ENCODE peak calls at places on chromosomes 1 and 21, in seven cellular contexts. U, X, C, K, P, D and R are unnamed samples.

GRCh38 chr1:175195281-175195680 is 2.7 kb upstream of the KIAA0040 start:
- DNase-seq in U (no peak), X (no peak), C (no peak), K (no peak), P (no peak), D (no peak), R (no peak)

GRCh38 chr1:84944767-84945486 is 51.9 kb upstream of the LPAR3 start:
- DNase-seq in U (no peak), X (peak), C (peak), K (peak), P (peak), D (peak), R (no peak)

GRCh38 chr1:231612393-231613089 is 14.0 kb upstream of the DISC1 start:
- DNase-seq in U (no peak), X (no peak), C (no peak), K (no peak), P (no peak), D (no peak), R (no peak)

GRCh38 chr1:16181887-16182719 is 26.2 kb upstream of the EPHA2 start:
- DNase-seq in U (peak), X (peak), C (peak), K (peak), P (peak), D (peak), R (no peak)

GRCh38 chr1:77900687-77901293 is 12.4 kb downstream of the NEXN start:
- DNase-seq in U (no peak), X (no peak), C (peak), K (peak), P (no peak), D (peak), R (no peak)

GRCh38 chr1:225653463-225654276 is 747 bp upstream of the ENAH start:
- DNase-seq in U (peak), X (peak), C (peak), K (peak), P (no peak), D (peak), R (no peak)

GRCh38 chr1:24900985-24901781 is 28.9 kb downstream of the RUNX3 start:
- DNase-seq in U (peak), X (no peak), C (no peak), K (no peak), P (no peak), D (no peak), R (no peak)

GRCh38 chr1:56526571-56527174 is 52.7 kb downstream of the PLPP3 start:
- DNase-seq in U (no peak), X (no peak), C (no peak), K (no peak), P (no peak), D (no peak), R (no peak)

GRCh38 chr1:182170941-182171461 is 109.5 kb upstream of the ZNF648 start:
- DNase-seq in U (no peak), X (no peak), C (peak), K (no peak), P (no peak), D (no peak), R (no peak)

GRCh38 chr1:157894613-157895012 is 53.0 kb upstream of the CD5L start:
- DNase-seq in U (no peak), X (no peak), C (no peak), K (peak), P (no peak), D (no peak), R (no peak)

GRCh38 chr1:155859881-155860841 is 794 bp downstream of the SYT11 start:
- DNase-seq in U (peak), X (peak), C (peak), K (peak), P (peak), D (peak), R (no peak)

GRCh38 chr1:78619803-78620579 is at the start of gene IFI44L:
- DNase-seq in U (no peak), X (no peak), C (peak), K (peak), P (peak), D (peak), R (no peak)

GRCh38 chr1:234925440-234926251 is 203.0 kb downstream of the TOMM20 start:
- DNase-seq in U (no peak), X (no peak), C (peak), K (peak), P (peak), D (peak), R (no peak)

GRCh38 chr1:244628719-244629299 is 24.1 kb upstream of the DESI2 start:
- DNase-seq in U (no peak), X (no peak), C (peak), K (no peak), P (no peak), D (no peak), R (no peak)

GRCh38 chr1:109369167-109369746 is 28.5 kb downstream of the SORT1 start:
- DNase-seq in U (no peak), X (no peak), C (no peak), K (peak), P (no peak), D (no peak), R (no peak)

GRCh38 chr1:24074817-24075725 is 36.9 kb downstream of the MYOM3 start:
- DNase-seq in U (no peak), X (no peak), C (no peak), K (no peak), P (no peak), D (no peak), R (peak)

GRCh38 chr1:39990428-39990827 is 35.5 kb downstream of the MFSD2A start:
- DNase-seq in U (no peak), X (no peak), C (no peak), K (no peak), P (no peak), D (no peak), R (no peak)

GRCh38 chr1:55938376-55938850 is 641.0 kb downstream of the PLPP3 start:
- DNase-seq in U (no peak), X (no peak), C (no peak), K (no peak), P (no peak), D (no peak), R (no peak)

GRCh38 chr21:29360799-29361765 is 62.4 kb downstream of the BACH1 start:
- DNase-seq in U (no peak), X (peak), C (no peak), K (no peak), P (no peak), D (no peak), R (no peak)

GRCh38 chr21:16460936-16461335 is 731.2 kb downstream of the USP25 start:
- DNase-seq in U (no peak), X (no peak), C (no peak), K (no peak), P (no peak), D (no peak), R (no peak)
- TF ChIP-seq CTCF in U (no peak), X (no peak), C (no peak), K (peak), P (no peak), D (no peak), R (peak)

GRCh38 chr1:207001492-207002245 is 30.9 kb downstream of the C1orf116 start:
- DNase-seq in U (no peak), X (no peak), C (no peak), K (no peak), P (no peak), D (no peak), R (no peak)
- TF ChIP-seq CTCF in U (no peak), X (no peak), C (no peak), K (no peak), P (no peak), D (no peak), R (no peak)

GRCh38 chr1:65021792-65022191 is 55.4 kb upstream of the JAK1 start:
- DNase-seq in U (no peak), X (no peak), C (no peak), K (no peak), P (no peak), D (no peak), R (no peak)

GRCh38 chr1:65026235-65026634 is 59.9 kb upstream of the JAK1 start:
- DNase-seq in U (no peak), X (no peak), C (no peak), K (no peak), P (no peak), D (no peak), R (no peak)

GRCh38 chr1:65025794-65026193 is 59.4 kb upstream of the JAK1 start:
- DNase-seq in U (no peak), X (no peak), C (no peak), K (no peak), P (no peak), D (no peak), R (no peak)

GRCh38 chr1:65022264-65022663 is 55.9 kb upstream of the JAK1 start:
- DNase-seq in U (no peak), X (no peak), C (no peak), K (no peak), P (no peak), D (no peak), R (no peak)

DNA sequence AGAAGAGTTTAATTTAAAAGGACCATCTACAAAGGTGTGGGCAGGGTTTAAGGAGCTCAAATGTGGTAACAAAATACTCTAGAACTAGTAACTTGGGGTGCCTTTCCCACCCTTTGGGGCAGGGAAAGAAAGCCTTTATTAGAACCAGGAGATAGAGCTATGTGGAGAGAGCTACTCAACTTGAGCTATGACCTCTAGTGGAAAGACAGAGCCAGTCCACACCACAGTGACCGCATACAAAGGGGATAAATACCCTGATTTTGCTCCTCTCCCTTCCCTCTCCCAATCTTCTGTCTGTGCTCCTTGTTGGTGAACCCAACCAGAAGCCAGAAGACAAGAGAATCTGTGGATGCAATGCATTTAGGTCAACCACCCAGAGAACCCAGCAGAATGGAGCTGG is 54.4 kb upstream of the JAK1 start:
- DNase-seq in U (no peak), X (no peak), C (peak), K (peak), P (no peak), D (no peak), R (no peak)
- TF ChIP-seq CTCF in U (peak), X (no peak), C (peak), K (peak), P (peak), D (no peak), R (peak)

GRCh38 chr1:1573843-1574720 is 581 bp downstream of the SSU72 start:
- DNase-seq in U (peak), X (peak), C (peak), K (peak), P (no peak), D (peak), R (no peak)
- TF ChIP-seq CTCF in U (no peak), X (no peak), C (peak), K (peak), P (peak), D (peak), R (peak)

GRCh38 chr1:223645903-223646302 is 19.6 kb downstream of the CAPN8 start:
- DNase-seq in U (no peak), X (no peak), C (no peak), K (no peak), P (no peak), D (no peak), R (no peak)

GRCh38 chr1:223639333-223639749 is 26.2 kb downstream of the CAPN8 start:
- DNase-seq in U (no peak), X (no peak), C (no peak), K (no peak), P (no peak), D (no peak), R (no peak)

GRCh38 chr1:223641523-223642039 is 23.9 kb downstream of the CAPN8 start:
- DNase-seq in U (peak), X (peak), C (no peak), K (no peak), P (no peak), D (no peak), R (no peak)

GRCh38 chr1:223647249-223647648 is 18.3 kb downstream of the CAPN8 start:
- DNase-seq in U (no peak), X (no peak), C (no peak), K (no peak), P (no peak), D (no peak), R (no peak)

GRCh38 chr1:223642155-223642689 is 23.3 kb downstream of the CAPN8 start:
- DNase-seq in U (no peak), X (no peak), C (no peak), K (no peak), P (no peak), D (no peak), R (no peak)
- TF ChIP-seq CTCF in U (no peak), X (no peak), C (no peak), K (no peak), P (no peak), D (no peak), R (no peak)

GRCh38 chr21:34205811-34206635 is 132.6 kb downstream of the MRPS6 start:
- DNase-seq in U (no peak), X (no peak), C (no peak), K (no peak), P (no peak), D (no peak), R (no peak)

GRCh38 chr21:34202553-34203332 is 129.4 kb downstream of the MRPS6 start:
- DNase-seq in U (peak), X (no peak), C (peak), K (no peak), P (no peak), D (no peak), R (no peak)

GRCh38 chr21:34201441-34201838 is 128.1 kb downstream of the MRPS6 start:
- DNase-seq in U (no peak), X (no peak), C (no peak), K (no peak), P (no peak), D (no peak), R (no peak)

GRCh38 chr21:34204021-34204420 is 130.6 kb downstream of the MRPS6 start:
- DNase-seq in U (no peak), X (no peak), C (no peak), K (no peak), P (no peak), D (no peak), R (no peak)

GRCh38 chr21:34204481-34205439 is 131.4 kb downstream of the MRPS6 start:
- DNase-seq in U (no peak), X (no peak), C (no peak), K (no peak), P (no peak), D (no peak), R (no peak)
- TF ChIP-seq CTCF in U (no peak), X (no peak), C (no peak), K (no peak), P (no peak), D (no peak), R (no peak)

GRCh38 chr1:89085781-89086180 is 20.8 kb upstream of the GBP1 start:
- DNase-seq in U (no peak), X (no peak), C (no peak), K (peak), P (no peak), D (no peak), R (no peak)
- TF ChIP-seq CTCF in U (peak), X (peak), C (no peak), K (peak), P (peak), D (peak), R (no peak)

GRCh38 chr1:152003846-152004442 is 10.3 kb upstream of the S100A10 start:
- DNase-seq in U (no peak), X (no peak), C (no peak), K (no peak), P (no peak), D (no peak), R (no peak)
- TF ChIP-seq CTCF in U (peak), X (no peak), C (peak), K (no peak), P (peak), D (no peak), R (peak)

DNA sequence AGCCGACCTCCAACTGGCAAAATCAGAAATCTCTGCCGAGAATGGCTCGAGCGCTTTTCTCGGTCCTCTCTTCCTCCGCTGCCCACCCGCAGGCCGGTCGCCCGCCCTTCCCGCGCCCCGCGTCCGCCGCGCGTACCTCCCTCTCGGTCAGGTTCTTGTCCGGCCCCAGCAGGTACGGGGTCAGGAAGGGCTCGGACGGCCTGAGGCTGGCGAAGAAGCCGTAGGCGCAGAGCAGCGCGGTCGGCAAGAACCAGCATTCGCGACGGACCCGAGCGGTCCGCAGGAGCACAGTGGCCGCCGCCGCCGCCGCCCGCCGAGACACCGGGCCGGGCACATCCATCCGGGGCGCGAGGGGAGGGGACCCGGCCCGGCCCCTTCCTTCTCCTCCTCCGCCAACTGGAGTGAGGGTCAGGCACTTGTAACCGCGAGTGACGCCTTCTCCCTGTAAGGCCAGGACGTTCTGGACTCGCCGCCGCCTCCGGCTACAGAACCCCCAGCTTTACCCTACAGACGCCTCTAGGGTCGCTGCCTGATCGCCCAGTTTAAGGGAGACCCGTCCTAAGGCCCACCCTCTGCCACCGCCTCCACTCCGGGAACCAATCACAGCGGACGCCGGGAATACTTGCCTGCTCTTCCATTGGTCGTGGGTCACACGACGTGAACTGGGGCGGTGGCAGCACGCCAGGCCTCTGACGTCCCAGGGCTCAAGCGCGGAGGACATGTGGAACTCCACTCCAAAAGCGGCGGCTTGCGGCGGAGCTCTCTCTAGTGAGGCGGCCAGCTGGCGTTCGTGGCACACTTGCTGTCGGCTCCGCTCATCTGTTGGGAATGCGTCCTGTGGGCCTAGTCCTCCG is at the start of gene SLC19A2:
- DNase-seq in U (peak), X (peak), C (peak), K (peak), P (peak), D (peak), R (peak)
- TF ChIP-seq CTCF in U (peak), X (no peak), C (peak), K (peak), P (peak), D (peak), R (peak)